ENCODE peak calls at places on chromosomes 5 and 9, in four cellular contexts. B is IMR-90, X is H9, A is H1. O is an unnamed sample.

GRCh38 chr5:68661237-68661636 is 432.6 kb upstream of the SLC30A5 start:
- DNase-seq in B (peak), X (peak), A (peak), O (peak)

GRCh38 chr5:135329101-135329912 is 69.7 kb downstream of the MACROH2A1 start:
- DNase-seq in B (no peak), X (no peak), A (no peak), O (no peak)

GRCh38 chr9:70389188-70389587 is 25.3 kb downstream of the KLF9 start:
- DNase-seq in B (no peak), X (no peak), A (no peak), O (no peak)

GRCh38 chr9:120926397-120926928 is at the start of gene TRAF1:
- DNase-seq in B (peak), X (no peak), A (no peak), O (no peak)

GRCh38 chr5:111013011-111013410 is 58.5 kb upstream of the TSLP start:
- DNase-seq in B (peak), X (no peak), A (no peak), O (no peak)

GRCh38 chr5:136210259-136210658 is 17.3 kb upstream of the SMIM32 start:
- DNase-seq in B (no peak), X (no peak), A (no peak), O (no peak)

GRCh38 chr5:107826311-107827000 is 155.7 kb upstream of the EFNA5 start:
- DNase-seq in B (no peak), X (peak), A (no peak), O (peak)

GRCh38 chr9:27784999-27785713 is 211.9 kb upstream of the C9orf72 start:
- DNase-seq in B (no peak), X (no peak), A (no peak), O (no peak)

GRCh38 chr9:126860077-126860756 is at the start of gene ZBTB34:
- DNase-seq in B (peak), X (peak), A (peak), O (peak)

GRCh38 chr5:151179489-151179840 is 21.9 kb upstream of the ANXA6 start:
- DNase-seq in B (no peak), X (no peak), A (no peak), O (no peak)

GRCh38 chr5:78527054-78527884 is 121.3 kb downstream of the LHFPL2 start:
- DNase-seq in B (peak), X (peak), A (no peak), O (peak)

GRCh38 chr9:68500457-68501158 is 40.1 kb downstream of the TMEM252 start:
- DNase-seq in B (peak), X (no peak), A (no peak), O (no peak)

GRCh38 chr5:88722546-88722945 is 160.4 kb downstream of the MEF2C start:
- DNase-seq in B (no peak), X (no peak), A (no peak), O (peak)

GRCh38 chr5:851553-851952 is 767 bp upstream of the ZDHHC11 start:
- DNase-seq in B (no peak), X (no peak), A (no peak), O (no peak)

GRCh38 chr5:14421851-14422250 is 159.7 kb upstream of the OTULINL start:
- DNase-seq in B (no peak), X (no peak), A (no peak), O (no peak)

DNA sequence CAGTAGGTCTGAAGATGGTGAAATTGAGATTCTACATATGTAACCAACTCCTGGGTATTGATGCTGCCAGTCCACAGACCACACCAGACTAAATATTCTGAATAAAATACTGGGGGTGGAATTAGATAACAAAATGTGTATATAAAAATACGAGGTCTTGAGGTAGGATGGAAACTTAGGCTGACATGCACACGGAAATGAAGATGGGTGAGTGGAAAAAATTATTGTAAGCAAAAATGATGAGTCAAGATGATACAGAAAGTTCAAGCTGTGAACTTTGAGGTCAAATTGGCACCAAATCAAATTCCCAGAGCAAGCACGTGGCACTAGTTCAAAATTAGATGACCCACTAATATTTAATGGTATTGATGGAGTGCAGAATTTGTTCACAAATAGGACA is 713.4 kb upstream of the ACO1 start:
- DNase-seq in B (no peak), X (no peak), A (no peak), O (no peak)
- H4K5ac ChIP-seq in B (no peak), X (no peak), A (no peak), O (no peak)

GRCh38 chr5:99033014-99033931 is 104.5 kb upstream of the CHD1 start:
- DNase-seq in B (peak), X (no peak), A (no peak), O (no peak)

GRCh38 chr5:99029172-99029571 is 100.4 kb upstream of the CHD1 start:
- DNase-seq in B (no peak), X (no peak), A (no peak), O (no peak)

GRCh38 chr5:99032234-99033013 is 103.6 kb upstream of the CHD1 start:
- DNase-seq in B (peak), X (peak), A (no peak), O (peak)

GRCh38 chr5:99034336-99034735 is 105.5 kb upstream of the CHD1 start:
- DNase-seq in B (peak), X (no peak), A (no peak), O (no peak)

DNA sequence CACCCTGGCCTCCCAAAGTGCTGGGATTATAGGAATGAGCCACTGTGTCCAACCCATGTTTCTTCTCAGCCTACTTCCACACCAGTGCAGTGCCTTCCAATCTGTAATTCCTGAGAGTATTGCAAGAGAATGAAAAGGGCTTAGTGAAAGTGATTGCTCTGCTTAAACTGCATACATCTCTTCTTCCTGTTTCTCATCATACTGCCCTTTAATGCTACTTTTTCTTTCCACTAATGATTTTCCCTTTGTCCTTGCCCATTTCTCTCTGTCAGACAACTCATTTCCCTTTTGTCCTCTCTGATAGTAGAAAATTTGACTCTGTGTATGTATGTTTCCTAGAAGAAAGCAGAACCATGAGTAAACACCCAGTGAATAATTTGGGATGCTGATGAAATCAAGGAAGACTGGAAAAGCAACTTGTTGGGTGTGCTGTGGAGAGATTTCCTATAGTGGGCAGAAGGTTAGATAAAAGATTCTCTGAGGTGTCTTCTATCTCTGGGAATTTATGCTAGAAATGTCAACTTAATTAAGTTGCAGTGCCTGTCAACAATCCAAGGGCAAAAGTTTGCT is 102.1 kb upstream of the CHD1 start:
- DNase-seq in B (no peak), X (no peak), A (no peak), O (no peak)
- H4K5ac ChIP-seq in B (no peak), X (no peak), A (no peak), O (no peak)

GRCh38 chr9:135520916-135521607 is at the start of gene LCN1:
- DNase-seq in B (no peak), X (no peak), A (peak), O (no peak)

GRCh38 chr9:135522137-135522877 is 1.1 kb downstream of the LCN1 start:
- DNase-seq in B (no peak), X (no peak), A (peak), O (no peak)

GRCh38 chr9:135521608-135522095 is 412 bp downstream of the LCN1 start:
- DNase-seq in B (no peak), X (no peak), A (no peak), O (no peak)

GRCh38 chr9:135517407-135517822 is 3.8 kb upstream of the LCN1 start:
- DNase-seq in B (no peak), X (peak), A (peak), O (no peak)

GRCh38 chr9:135519179-135519971 is 1.9 kb upstream of the LCN1 start:
- DNase-seq in B (no peak), X (no peak), A (peak), O (no peak)
- H4K5ac ChIP-seq in B (no peak), X (no peak), A (no peak), O (no peak)

GRCh38 chr5:159953609-159954008 is 37.3 kb downstream of the ADRA1B start:
- DNase-seq in B (no peak), X (no peak), A (no peak), O (peak)

GRCh38 chr5:159955056-159955624 is 38.9 kb downstream of the ADRA1B start:
- DNase-seq in B (no peak), X (no peak), A (no peak), O (no peak)

GRCh38 chr5:159951387-159951786 is 35.1 kb downstream of the ADRA1B start:
- DNase-seq in B (peak), X (peak), A (peak), O (peak)

GRCh38 chr5:159951834-159952233 is 35.6 kb downstream of the ADRA1B start:
- DNase-seq in B (peak), X (no peak), A (no peak), O (no peak)

GRCh38 chr5:159956074-159956473 is 39.8 kb downstream of the ADRA1B start:
- DNase-seq in B (peak), X (no peak), A (no peak), O (no peak)
- H4K5ac ChIP-seq in B (peak), X (no peak), A (no peak), O (no peak)

DNA sequence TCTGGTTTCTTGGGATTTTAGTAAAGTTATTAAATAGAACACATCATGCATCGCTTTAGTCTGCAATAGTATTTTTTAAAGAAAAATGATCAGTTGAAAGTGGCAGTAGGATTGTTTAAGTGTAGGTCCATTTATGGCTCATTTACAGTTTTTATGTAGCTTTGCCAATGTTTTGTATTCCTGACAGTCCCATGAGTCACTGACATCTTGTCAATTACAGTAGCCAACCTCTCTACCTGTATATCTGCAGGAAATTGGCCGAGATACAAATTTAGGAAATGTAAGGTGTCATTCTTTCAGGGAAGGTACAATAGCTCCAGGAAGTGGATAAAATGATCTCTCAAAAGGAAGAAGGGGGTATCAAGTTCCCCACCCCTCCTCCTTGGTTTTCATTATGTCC is 47.7 kb upstream of the MTAP start:
- DNase-seq in B (no peak), X (no peak), A (no peak), O (no peak)
- H4K5ac ChIP-seq in B (no peak), X (no peak), A (no peak), O (no peak)

GRCh38 chr5:172076783-172077244 is 70.4 kb upstream of the FBXW11 start:
- DNase-seq in B (peak), X (peak), A (no peak), O (peak)
- H4K5ac ChIP-seq in B (no peak), X (no peak), A (no peak), O (no peak)

GRCh38 chr9:93340091-93340490 is 111.4 kb upstream of the FAM120A start:
- DNase-seq in B (no peak), X (no peak), A (no peak), O (no peak)

GRCh38 chr9:93332317-93332716 is 119.2 kb upstream of the FAM120A start:
- DNase-seq in B (no peak), X (no peak), A (no peak), O (no peak)

DNA sequence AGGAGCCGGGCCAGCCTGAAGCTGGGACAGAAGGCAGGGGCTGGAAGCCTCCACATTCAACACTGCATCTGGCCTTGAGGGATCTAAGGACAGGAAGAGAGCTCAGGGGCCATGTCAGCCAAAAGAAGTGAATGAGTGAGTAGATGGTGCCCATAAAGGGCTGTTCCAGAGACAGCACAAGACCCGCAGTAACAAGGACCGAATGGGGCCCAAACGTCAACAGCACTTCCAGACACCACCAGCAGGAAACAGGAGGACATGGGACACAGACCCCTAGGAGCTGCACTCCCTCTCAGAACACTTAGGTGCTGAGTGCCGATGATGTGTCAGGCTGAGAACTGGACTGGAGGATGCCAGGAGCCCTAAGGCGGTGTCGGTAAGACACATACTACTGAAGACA is 114.8 kb upstream of the FAM120A start:
- DNase-seq in B (no peak), X (no peak), A (no peak), O (no peak)
- H4K5ac ChIP-seq in B (no peak), X (no peak), A (no peak), O (no peak)

O was measured in mesendoderm.